ENCODE peak calls at places on chromosomes 3 and 15, in seven cellular contexts. F is effector memory CD8-positive, alpha-beta T cell; I is ACHN; M is activated CD4-positive, alpha-beta T cell treated with anti-CD3 and anti-CD28 coated beads, Interleukin-2, amount 10 ng/mL, durations not matched to agents 7 days and 5 days; Z is stimulated activated naive B cell treated with anti-CD40 and anti-IgM and Interleukin-4, amounts not matched to agents 10 μg/mL and 1 μg/mL and 100 μg/mL, for 72 hours; N is NB4; Y is C1 segment of cervical spinal cord. J is an unnamed sample.

GRCh38 chr3:11764931-11765363 is 81.7 kb downstream of the TAMM41 start:
- DNase-seq in N (peak; percentile 80), Y (no peak), M (peak; percentile 40), I (peak; percentile 48), F (no peak), Z (no peak), J (no peak)

GRCh38 chr3:28347374-28348285 is 891 bp upstream of the ZCWPW2 start:
- DNase-seq in N (peak; percentile 81), Y (no peak), M (peak; percentile 9), I (peak; percentile 3), Z (no peak), F (no peak), J (no peak)

GRCh38 chr3:126014252-126014651 is 45.3 kb downstream of the ROPN1B start:
- DNase-seq in Y (no peak), F (no peak), I (no peak), N (no peak), Z (no peak), M (no peak), J (no peak)

GRCh38 chr3:55649554-55649953 is 162.4 kb upstream of the WNT5A start:
- DNase-seq in Y (no peak), I (no peak), Z (no peak), M (no peak), F (no peak), N (no peak), J (no peak)

GRCh38 chr3:134060561-134061385 is 31.0 kb upstream of the SLCO2A1 start:
- DNase-seq in Z (no peak), M (no peak), I (no peak), N (no peak), Y (no peak), F (no peak), J (no peak)

GRCh38 chr15:20671665-20672064 is 130.1 kb upstream of the GOLGA6L6 start:
- DNase-seq in F (no peak), Z (no peak), N (no peak), Y (no peak), M (no peak), I (no peak), J (no peak)

GRCh38 chr3:195551381-195551978 is 8.4 kb upstream of the PPP1R2 start:
- DNase-seq in M (no peak), F (no peak), Y (no peak), I (no peak), N (no peak), Z (no peak), J (no peak)

GRCh38 chr3:197407053-197407452 is 108.6 kb upstream of the DLG1 start:
- DNase-seq in I (no peak), Z (no peak), N (no peak), F (no peak), Y (no peak), M (no peak), J (no peak)

GRCh38 chr15:45572627-45573026 is 14.6 kb upstream of the BLOC1S6 start:
- DNase-seq in M (no peak), F (no peak), N (peak; percentile 43), Z (no peak), Y (no peak), I (no peak), J (no peak)

GRCh38 chr3:77780621-77781020 is 740.7 kb downstream of the ROBO2 start:
- DNase-seq in Z (no peak), F (no peak), N (no peak), I (no peak), Y (no peak), M (no peak), J (no peak)

J was measured in GM10248.